ENCODE peak calls at places on chromosomes 11 and 22, in five cellular contexts. Y is NCI-H1105 treated with DMSO at 0.1 percent for 48 hours; A is fibroblast of lung; B is SK-MEL-5; V is activated CD4-positive, alpha-beta T cell treated with anti-CD3 and anti-CD28 coated beads for 48 hours. H is an unnamed sample.

GRCh38 chr11:122697636-122698167 is 42.2 kb downstream of the UBASH3B start:
- DNase-seq in B (no peak), A (peak; percentile 59), Y (no peak), V (peak; percentile 34), H (peak; percentile 30)

GRCh38 chr11:117875397-117876048 is 935 bp downstream of the FXYD6 start:
- DNase-seq in V (peak; percentile 47), Y (peak; percentile 84), B (no peak), A (no peak), H (no peak)

GRCh38 chr11:79018371-79018849 is 422.4 kb downstream of the TENM4 start:
- DNase-seq in V (peak; percentile 2), B (no peak), A (peak; percentile 79), Y (no peak), H (peak; percentile 66)

GRCh38 chr22:24442352-24442744 is 14.9 kb downstream of the ADORA2A start:
- DNase-seq in A (no peak), B (no peak), Y (no peak), V (no peak), H (no peak)

GRCh38 chr11:29025001-29025400 is 916.8 kb downstream of the METTL15 start:
- DNase-seq in V (no peak), A (no peak), B (no peak), Y (no peak), H (no peak)

GRCh38 chr11:83206221-83206620 is 12.7 kb downstream of the ANKRD42 start:
- DNase-seq in B (no peak), Y (no peak), V (no peak), A (no peak), H (no peak)

GRCh38 chr11:66277475-66278391 is at the start of gene CNIH2:
- DNase-seq in Y (peak; percentile 30), V (peak; percentile 41), B (no peak), A (no peak), H (no peak)

GRCh38 chr22:31148953-31149627 is 8.8 kb upstream of the PLA2G3 start:
- DNase-seq in A (peak; percentile 88), B (peak; percentile 91), V (peak; percentile 52), Y (peak; percentile 62), H (peak; percentile 43)

GRCh38 chr11:14350215-14350614 is 8.8 kb downstream of the RRAS2 start:
- DNase-seq in A (no peak), B (no peak), Y (no peak), V (no peak), H (no peak)

H was measured in skeletal muscle cell.